ENCODE peak calls at places on chromosome 19, in eight cellular contexts. P is ascending aorta, W is endothelial cell, F is Peyer's patch, Z is PC-3, T is A549, E is IMR-90, J is uterus. X is an unnamed sample.
A peak's percentile ranks its signal among the peaks of the same experiment; 100 is the strongest.

GRCh38 chr19:18074192-18074591 is 12.5 kb downstream of the IL12RB1 start:
- DNase-seq in W (no peak), J (no peak), E (no peak), F (no peak), P (no peak), Z (no peak), T (no peak), X (no peak)

GRCh38 chr19:10270180-10270615 is 722 bp upstream of the ICAM1 start:
- DNase-seq in F (peak; percentile 94), W (no peak), T (no peak), J (peak; percentile 47), E (no peak), P (peak; percentile 60), Z (no peak), X (no peak)

GRCh38 chr19:3944018-3944721 is 11.3 kb downstream of the NMRK2 start:
- DNase-seq in W (no peak), E (no peak), F (no peak), J (no peak), T (no peak), Z (no peak), P (no peak), X (no peak)

GRCh38 chr19:50492303-50493052 is 15.8 kb upstream of the GARIN5A start:
- DNase-seq in E (no peak), Z (peak; percentile 27), W (no peak), J (peak; percentile 3), P (no peak), T (peak; percentile 49), F (no peak), X (no peak)

GRCh38 chr19:49823472-49823871 is 5.4 kb downstream of the MED25 start:
- DNase-seq in Z (no peak), W (no peak), J (no peak), P (no peak), T (no peak), E (no peak), F (peak; percentile 61), X (no peak)

GRCh38 chr19:53192771-53193533 is at the start of gene ZNF665:
- DNase-seq in J (peak; percentile 85), P (peak; percentile 67), F (peak; percentile 95), W (peak; percentile 74), T (no peak), Z (peak; percentile 76), E (peak; percentile 82), X (peak; percentile 82)

GRCh38 chr19:47675859-47676258 is 37.4 kb upstream of the EHD2 start:
- DNase-seq in T (no peak), P (no peak), W (no peak), J (no peak), E (no peak), F (no peak), Z (no peak), X (no peak)

GRCh38 chr19:50430888-50431342 is 1.8 kb upstream of the MYBPC2 start:
- DNase-seq in W (no peak), J (no peak), Z (no peak), E (no peak), P (no peak), T (no peak), F (peak; percentile 63), X (no peak)

GRCh38 chr19:18772620-18773587 is 18.2 kb downstream of the COMP start:
- DNase-seq in E (no peak), J (no peak), T (no peak), P (no peak), W (no peak), F (no peak), Z (peak; percentile 72), X (no peak)

GRCh38 chr19:42115219-42115618 is 17.0 kb downstream of the POU2F2 start:
- DNase-seq in W (no peak), Z (no peak), J (no peak), E (peak; percentile 68), F (no peak), T (no peak), P (no peak), X (no peak)

GRCh38 chr19:42111811-42112210 is 20.4 kb downstream of the POU2F2 start:
- DNase-seq in W (no peak), T (no peak), F (no peak), Z (no peak), J (no peak), E (peak; percentile 52), P (no peak), X (no peak)

GRCh38 chr19:42115705-42116104 is 16.5 kb downstream of the POU2F2 start:
- DNase-seq in W (no peak), J (no peak), E (no peak), F (no peak), T (no peak), P (no peak), Z (no peak), X (no peak)

GRCh38 chr19:42114412-42114811 is 17.8 kb downstream of the POU2F2 start:
- DNase-seq in W (no peak), J (no peak), T (no peak), E (no peak), P (no peak), Z (no peak), F (peak; percentile 90), X (peak; percentile 86)

GRCh38 chr19:42113641-42114348 is 18.5 kb downstream of the POU2F2 start:
- DNase-seq in E (peak; percentile 99), W (peak; percentile 46), Z (peak; percentile 92), J (no peak), T (peak; percentile 88), P (peak; percentile 29), F (peak; percentile 77), X (peak; percentile 88)
- TF ChIP-seq CTCF in E (peak; percentile 47), W (no peak), Z (peak; percentile 45), J (no peak), T (peak; percentile 55), P (no peak), F (no peak), X (no peak)

GRCh38 chr19:35090795-35091214 is 24.8 kb upstream of the FXYD3 start:
- DNase-seq in Z (no peak), E (no peak), T (no peak), J (no peak), W (no peak), P (no peak), F (no peak), X (no peak)
- TF ChIP-seq CTCF in Z (no peak), E (no peak), T (no peak), J (no peak), W (no peak), P (no peak), F (no peak), X (peak; percentile 48)

GRCh38 chr19:13022111-13022858 is 27.0 kb downstream of the NFIX start:
- DNase-seq in F (no peak), P (no peak), T (no peak), W (no peak), Z (no peak), E (peak; percentile 76), J (peak; percentile 59), X (no peak)
- TF ChIP-seq CTCF in F (no peak), P (no peak), T (no peak), W (no peak), Z (peak; percentile 25), E (no peak), J (no peak), X (no peak)

DNA sequence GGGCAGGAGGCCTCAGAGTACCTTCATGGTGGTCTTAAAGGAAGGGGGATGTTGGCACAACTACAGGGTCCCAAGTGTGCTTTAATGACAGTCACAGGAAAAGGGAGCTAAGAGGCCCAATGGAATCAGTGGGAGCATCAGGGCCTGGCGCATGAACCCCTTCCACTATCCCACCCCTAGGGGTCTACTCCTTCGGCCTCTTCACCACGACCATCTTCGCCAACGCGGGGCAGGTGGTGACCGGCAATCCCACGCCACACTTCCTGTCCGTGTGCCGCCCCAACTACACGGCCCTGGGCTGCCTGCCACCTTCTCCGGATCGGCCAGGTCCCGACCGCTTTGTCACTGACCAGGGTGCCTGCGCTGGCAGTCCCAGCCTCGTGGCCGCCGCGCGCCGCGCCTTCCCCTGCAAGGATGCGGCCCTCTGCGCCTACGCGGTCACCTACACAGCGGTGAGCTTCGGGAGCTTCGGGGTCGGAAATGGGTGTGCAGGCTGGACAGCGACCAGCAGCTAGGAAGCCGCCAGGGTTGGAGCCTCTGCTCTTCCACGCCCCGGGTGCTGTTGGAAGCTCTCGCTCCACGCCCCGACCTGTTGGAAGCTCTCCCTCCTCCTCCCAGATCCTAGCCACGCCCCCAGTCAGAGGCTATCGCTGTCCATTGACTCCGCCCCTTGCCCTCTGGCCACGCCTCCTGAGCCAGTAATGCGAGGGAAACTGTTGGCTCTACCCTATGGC is 6.0 kb downstream of the PLPPR2 start:
- DNase-seq in T (no peak), J (no peak), E (no peak), P (no peak), Z (no peak), F (peak; percentile 89), W (peak; percentile 80), X (peak; percentile 96)
- TF ChIP-seq CTCF in T (no peak), J (no peak), E (no peak), P (no peak), Z (no peak), F (no peak), W (no peak), X (peak; percentile 18)

GRCh38 chr19:1944916-1945561 is 4.1 kb downstream of the CSNK1G2 start:
- DNase-seq in E (no peak), T (no peak), J (no peak), W (no peak), P (no peak), Z (no peak), F (no peak), X (no peak)

GRCh38 chr19:1942934-1943555 is 2.1 kb downstream of the CSNK1G2 start:
- DNase-seq in Z (no peak), F (no peak), P (no peak), W (no peak), J (no peak), T (no peak), E (no peak), X (no peak)

GRCh38 chr19:1942078-1942933 is 1.3 kb downstream of the CSNK1G2 start:
- DNase-seq in F (peak; percentile 91), T (peak; percentile 65), W (peak; percentile 86), P (no peak), Z (peak; percentile 63), E (peak; percentile 67), J (peak; percentile 66), X (peak; percentile 88)

GRCh38 chr19:1944088-1944915 is 3.3 kb downstream of the CSNK1G2 start:
- DNase-seq in E (no peak), T (no peak), W (no peak), Z (no peak), F (no peak), P (no peak), J (no peak), X (no peak)

GRCh38 chr19:1943661-1944087 is 2.7 kb downstream of the CSNK1G2 start:
- DNase-seq in E (no peak), F (no peak), P (no peak), T (no peak), J (no peak), W (no peak), Z (no peak), X (no peak)
- TF ChIP-seq CTCF in E (no peak), F (no peak), P (no peak), T (no peak), J (no peak), W (no peak), Z (no peak), X (no peak)

DNA sequence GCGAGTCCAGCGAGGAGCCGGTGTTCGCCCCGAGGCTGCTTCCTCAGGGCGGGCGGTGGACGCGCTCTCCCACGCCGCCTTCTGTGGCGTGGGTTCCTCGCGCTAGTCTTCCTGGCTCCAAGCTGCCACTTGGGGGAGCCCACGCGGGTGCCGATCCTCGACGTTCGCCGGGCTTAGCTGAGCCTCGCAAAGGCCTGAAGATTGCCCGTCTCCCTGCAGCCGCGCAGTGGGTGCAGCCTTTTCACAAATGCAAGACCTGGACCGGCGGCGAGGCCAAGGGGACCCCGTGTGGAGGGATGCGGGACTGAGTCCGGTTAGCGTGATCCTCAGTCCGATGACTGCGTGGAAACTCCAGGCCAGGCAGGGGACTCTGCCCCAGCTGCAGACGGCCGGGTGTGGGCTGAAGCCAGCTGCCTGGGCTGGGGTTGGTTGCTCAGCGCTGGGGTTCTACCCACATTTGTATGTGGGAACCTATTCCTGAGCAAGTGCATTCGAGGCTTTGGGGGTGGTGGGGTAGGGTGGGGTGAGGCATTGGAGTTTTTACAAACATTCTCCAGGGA is 16.6 kb upstream of the LRP3 start:
- DNase-seq in W (peak; percentile 66), F (no peak), E (no peak), P (peak; percentile 19), Z (peak; percentile 39), J (no peak), T (peak; percentile 88), X (peak; percentile 83)
- TF ChIP-seq CTCF in W (peak; percentile 63), F (peak; percentile 49), E (peak; percentile 50), P (peak; percentile 54), Z (peak; percentile 35), J (peak; percentile 35), T (peak; percentile 40), X (peak; percentile 62)

X was measured in glutamatergic neuron.